ENCODE peak calls at places on chromosomes 11 and 22, in nine cellular contexts. One of them, this sample, is unnamed.

GRCh38 chr11:60064115-60064514 is 7.7 kb downstream of the MS4A3 start:
- DNase-seq in activated CD4-positive, alpha-beta T cell treated with anti-CD3 and anti-CD28 coated beads for 48 hours: no peak
- DNase-seq in NCI-H460: no peak
- DNase-seq in SJSA1: no peak
- DNase-seq in prostate gland: no peak
- DNase-seq in anterior cingulate cortex: no peak
- DNase-seq in RPMI7951: no peak
- DNase-seq in activated T-cell treated with anti-CD3 and anti-CD28 coated beads for 48 hours: no peak
- DNase-seq in T-helper 17 cell: no peak
- DNase-seq in this sample: no peak

GRCh38 chr11:4713241-4713640 is 8.7 kb downstream of the MMP26 start:
- DNase-seq in activated CD4-positive, alpha-beta T cell treated with anti-CD3 and anti-CD28 coated beads for 48 hours: no peak
- DNase-seq in NCI-H460: no peak
- DNase-seq in SJSA1: no peak
- DNase-seq in prostate gland: peak
- DNase-seq in anterior cingulate cortex: no peak
- DNase-seq in RPMI7951: no peak
- DNase-seq in activated T-cell treated with anti-CD3 and anti-CD28 coated beads for 48 hours: no peak
- DNase-seq in T-helper 17 cell: no peak
- DNase-seq in this sample: no peak

GRCh38 chr22:23263651-23264555 is 83.6 kb downstream of the BCR start:
- DNase-seq in activated CD4-positive, alpha-beta T cell treated with anti-CD3 and anti-CD28 coated beads for 48 hours: peak
- DNase-seq in NCI-H460: no peak
- DNase-seq in SJSA1: no peak
- DNase-seq in prostate gland: no peak
- DNase-seq in anterior cingulate cortex: no peak
- DNase-seq in RPMI7951: no peak
- DNase-seq in activated T-cell treated with anti-CD3 and anti-CD28 coated beads for 48 hours: no peak
- DNase-seq in T-helper 17 cell: no peak
- DNase-seq in this sample: no peak

GRCh38 chr11:112613051-112613972 is 347.9 kb upstream of the NCAM1 start:
- DNase-seq in activated CD4-positive, alpha-beta T cell treated with anti-CD3 and anti-CD28 coated beads for 48 hours: no peak
- DNase-seq in NCI-H460: no peak
- DNase-seq in SJSA1: no peak
- DNase-seq in prostate gland: no peak
- DNase-seq in anterior cingulate cortex: no peak
- DNase-seq in RPMI7951: peak
- DNase-seq in activated T-cell treated with anti-CD3 and anti-CD28 coated beads for 48 hours: no peak
- DNase-seq in T-helper 17 cell: no peak
- DNase-seq in this sample: peak

GRCh38 chr22:19974935-19975706 is 33.5 kb upstream of the TXNRD2 start:
- DNase-seq in activated CD4-positive, alpha-beta T cell treated with anti-CD3 and anti-CD28 coated beads for 48 hours: no peak
- DNase-seq in NCI-H460: no peak
- DNase-seq in SJSA1: no peak
- DNase-seq in prostate gland: no peak
- DNase-seq in anterior cingulate cortex: no peak
- DNase-seq in RPMI7951: no peak
- DNase-seq in activated T-cell treated with anti-CD3 and anti-CD28 coated beads for 48 hours: no peak
- DNase-seq in T-helper 17 cell: no peak
- DNase-seq in this sample: no peak

GRCh38 chr11:68011046-68011943 is 1.2 kb downstream of the ALDH3B1 start:
- DNase-seq in activated CD4-positive, alpha-beta T cell treated with anti-CD3 and anti-CD28 coated beads for 48 hours: no peak
- DNase-seq in NCI-H460: no peak
- DNase-seq in SJSA1: no peak
- DNase-seq in prostate gland: no peak
- DNase-seq in anterior cingulate cortex: no peak
- DNase-seq in RPMI7951: no peak
- DNase-seq in activated T-cell treated with anti-CD3 and anti-CD28 coated beads for 48 hours: no peak
- DNase-seq in T-helper 17 cell: no peak
- DNase-seq in this sample: no peak

GRCh38 chr11:115284766-115285165 is 219.4 kb downstream of the CADM1 start:
- DNase-seq in activated CD4-positive, alpha-beta T cell treated with anti-CD3 and anti-CD28 coated beads for 48 hours: no peak
- DNase-seq in NCI-H460: no peak
- DNase-seq in SJSA1: no peak
- DNase-seq in prostate gland: no peak
- DNase-seq in anterior cingulate cortex: no peak
- DNase-seq in RPMI7951: peak
- DNase-seq in activated T-cell treated with anti-CD3 and anti-CD28 coated beads for 48 hours: no peak
- DNase-seq in T-helper 17 cell: no peak
- DNase-seq in this sample: no peak

GRCh38 chr22:45930324-45930723 is 46.6 kb downstream of the WNT7B start:
- DNase-seq in activated CD4-positive, alpha-beta T cell treated with anti-CD3 and anti-CD28 coated beads for 48 hours: no peak
- DNase-seq in NCI-H460: no peak
- DNase-seq in SJSA1: no peak
- DNase-seq in prostate gland: no peak
- DNase-seq in anterior cingulate cortex: no peak
- DNase-seq in RPMI7951: no peak
- DNase-seq in activated T-cell treated with anti-CD3 and anti-CD28 coated beads for 48 hours: no peak
- DNase-seq in T-helper 17 cell: no peak
- DNase-seq in this sample: no peak

GRCh38 chr11:102760355-102761035 is 19.9 kb downstream of the MMP10 start:
- DNase-seq in activated CD4-positive, alpha-beta T cell treated with anti-CD3 and anti-CD28 coated beads for 48 hours: no peak
- DNase-seq in NCI-H460: peak
- DNase-seq in SJSA1: peak
- DNase-seq in prostate gland: no peak
- DNase-seq in anterior cingulate cortex: no peak
- DNase-seq in RPMI7951: peak
- DNase-seq in activated T-cell treated with anti-CD3 and anti-CD28 coated beads for 48 hours: no peak
- DNase-seq in T-helper 17 cell: no peak
- DNase-seq in this sample: peak

This sample was measured in COLO829.